ENCODE peak calls at places on chromosomes 16 and 17, in ten cellular contexts. P is lower lobe of right lung, W is body of pancreas, I is mammary epithelial cell, L is esophagus squamous epithelium, M is mesendoderm, X is pancreas, H is K562, O is GM12865, N is breast epithelium. T is an unnamed sample.

GRCh38 chr16:67164599-67165061 is at the start of gene HSF4:
- DNase-seq in P (peak; percentile 78), W (peak; percentile 62), I (no peak), L (no peak), M (no peak), X (peak; percentile 75), H (peak; percentile 86), O (no peak), N (no peak), T (no peak)

GRCh38 chr17:59914274-59914854 is 21.4 kb downstream of the RPS6KB1 start:
- DNase-seq in P (no peak), W (peak; percentile 21), I (peak; percentile 24), L (no peak), M (peak; percentile 13), X (no peak), H (peak; percentile 49), O (peak; percentile 53), N (no peak), T (peak; percentile 60)

GRCh38 chr17:80216473-80217456 is 3.4 kb downstream of the SGSH start:
- DNase-seq in P (no peak), W (no peak), I (no peak), L (no peak), M (no peak), X (no peak), H (no peak), O (no peak), N (no peak), T (no peak)

GRCh38 chr17:28285965-28286364 is 33.0 kb upstream of the TMEM97 start:
- DNase-seq in P (no peak), W (no peak), I (no peak), L (no peak), M (no peak), X (no peak), H (no peak), O (no peak), N (no peak), T (no peak)

GRCh38 chr16:71360378-71360777 is 1.9 kb downstream of the CALB2 start:
- DNase-seq in P (no peak), W (peak; percentile 21), I (peak; percentile 91), L (no peak), M (peak; percentile 53), X (no peak), H (peak; percentile 21), O (no peak), N (peak; percentile 52), T (no peak)

GRCh38 chr16:75599452-75600277 is 23.4 kb downstream of the ADAT1 start:
- DNase-seq in P (no peak), W (no peak), I (no peak), L (no peak), M (no peak), X (no peak), H (no peak), O (no peak), N (no peak), T (no peak)

GRCh38 chr16:85785927-85786326 is 13.4 kb downstream of the EMC8 start:
- DNase-seq in P (no peak), W (no peak), I (no peak), L (no peak), M (no peak), X (no peak), H (no peak), O (no peak), N (no peak), T (no peak)

GRCh38 chr17:45964634-45965033 is 34.4 kb upstream of the STH start:
- DNase-seq in P (no peak), W (no peak), I (no peak), L (no peak), M (no peak), X (no peak), H (no peak), O (no peak), N (no peak), T (no peak)

GRCh38 chr16:67082100-67082499 is 27.6 kb upstream of the PHAF1 start:
- DNase-seq in P (no peak), W (no peak), I (no peak), L (no peak), M (no peak), X (no peak), H (no peak), O (no peak), N (no peak), T (no peak)

GRCh38 chr17:7034955-7035590 is 742 bp upstream of the SLC16A13 start:
- DNase-seq in P (no peak), W (no peak), I (no peak), L (no peak), M (no peak), X (no peak), H (no peak), O (peak; percentile 64), N (no peak), T (no peak)

GRCh38 chr17:33112763-33113162 is 121.1 kb downstream of the SPACA3 start:
- DNase-seq in P (no peak), W (no peak), I (peak; percentile 99), L (no peak), M (peak; percentile 44), X (no peak), H (no peak), O (no peak), N (no peak), T (no peak)

DNA sequence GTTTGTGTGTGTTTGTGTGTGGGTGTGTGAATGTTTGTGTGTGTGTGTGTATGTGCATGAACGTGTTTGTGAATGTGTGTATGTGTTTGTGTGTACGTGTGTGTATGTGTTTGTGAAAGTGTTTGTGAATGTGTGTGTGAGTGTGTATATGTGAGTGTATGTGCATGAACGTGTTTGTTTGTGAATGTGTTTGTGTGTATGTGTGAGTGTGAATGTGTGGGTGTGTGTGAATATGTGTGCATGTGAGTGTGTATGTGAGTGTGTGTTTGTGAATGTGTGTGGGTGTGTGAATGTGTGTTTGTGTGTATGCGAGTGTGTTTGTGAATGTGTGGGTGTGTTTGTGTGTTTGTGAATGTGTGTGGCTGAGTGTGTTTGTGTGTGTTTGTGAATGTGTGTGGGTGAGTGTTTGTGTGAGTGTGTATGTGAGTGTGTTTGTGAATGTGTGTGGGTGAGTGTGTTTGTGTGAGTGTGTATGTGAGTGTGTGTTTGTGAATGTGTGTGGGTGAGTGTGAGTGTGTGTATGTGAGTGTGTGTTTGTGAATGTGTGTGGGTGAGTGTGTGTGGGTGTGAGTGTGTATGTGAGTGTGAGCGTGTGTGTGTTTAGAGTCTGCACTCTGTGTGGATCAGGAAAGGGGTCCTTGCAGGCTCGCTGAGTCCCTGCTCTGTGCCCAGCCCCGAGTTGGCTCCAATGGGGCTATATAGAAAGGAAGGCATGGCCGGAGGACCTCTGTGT is 890 bp upstream of the CD300A start:
- DNase-seq in P (no peak), W (no peak), I (no peak), L (no peak), M (no peak), X (no peak), H (no peak), O (no peak), N (no peak), T (no peak)
- H3K4me3 ChIP-seq in P (peak overlapping the region; percentile 56), W (no peak overlapping the region), I (no peak overlapping the region), L (no peak overlapping the region), M (no peak overlapping the region), X (no peak overlapping the region), H (no peak overlapping the region), O (peak overlapping the region; percentile 82), N (no peak overlapping the region), T (no peak overlapping the region)

GRCh38 chr17:81961087-81961514 is at the start of gene NOTUM:
- DNase-seq in P (no peak), W (no peak), I (no peak), L (no peak), M (peak; percentile 75), X (no peak), H (peak; percentile 72), O (no peak), N (no peak), T (peak; percentile 61)

GRCh38 chr17:81962499-81963441 is 1.8 kb upstream of the NOTUM start:
- DNase-seq in P (no peak), W (no peak), I (no peak), L (no peak), M (no peak), X (no peak), H (no peak), O (no peak), N (no peak), T (peak; percentile 86)

GRCh38 chr17:81960130-81960958 is 643 bp downstream of the NOTUM start:
- DNase-seq in P (no peak), W (no peak), I (no peak), L (no peak), M (peak; percentile 59), X (no peak), H (peak; percentile 50), O (no peak), N (no peak), T (no peak)

GRCh38 chr17:81959362-81960129 is 1.4 kb downstream of the NOTUM start:
- DNase-seq in P (peak; percentile 86), W (peak; percentile 63), I (peak; percentile 33), L (no peak), M (peak; percentile 63), X (peak; percentile 95), H (peak; percentile 88), O (peak; percentile 70), N (peak; percentile 39), T (no peak)

DNA sequence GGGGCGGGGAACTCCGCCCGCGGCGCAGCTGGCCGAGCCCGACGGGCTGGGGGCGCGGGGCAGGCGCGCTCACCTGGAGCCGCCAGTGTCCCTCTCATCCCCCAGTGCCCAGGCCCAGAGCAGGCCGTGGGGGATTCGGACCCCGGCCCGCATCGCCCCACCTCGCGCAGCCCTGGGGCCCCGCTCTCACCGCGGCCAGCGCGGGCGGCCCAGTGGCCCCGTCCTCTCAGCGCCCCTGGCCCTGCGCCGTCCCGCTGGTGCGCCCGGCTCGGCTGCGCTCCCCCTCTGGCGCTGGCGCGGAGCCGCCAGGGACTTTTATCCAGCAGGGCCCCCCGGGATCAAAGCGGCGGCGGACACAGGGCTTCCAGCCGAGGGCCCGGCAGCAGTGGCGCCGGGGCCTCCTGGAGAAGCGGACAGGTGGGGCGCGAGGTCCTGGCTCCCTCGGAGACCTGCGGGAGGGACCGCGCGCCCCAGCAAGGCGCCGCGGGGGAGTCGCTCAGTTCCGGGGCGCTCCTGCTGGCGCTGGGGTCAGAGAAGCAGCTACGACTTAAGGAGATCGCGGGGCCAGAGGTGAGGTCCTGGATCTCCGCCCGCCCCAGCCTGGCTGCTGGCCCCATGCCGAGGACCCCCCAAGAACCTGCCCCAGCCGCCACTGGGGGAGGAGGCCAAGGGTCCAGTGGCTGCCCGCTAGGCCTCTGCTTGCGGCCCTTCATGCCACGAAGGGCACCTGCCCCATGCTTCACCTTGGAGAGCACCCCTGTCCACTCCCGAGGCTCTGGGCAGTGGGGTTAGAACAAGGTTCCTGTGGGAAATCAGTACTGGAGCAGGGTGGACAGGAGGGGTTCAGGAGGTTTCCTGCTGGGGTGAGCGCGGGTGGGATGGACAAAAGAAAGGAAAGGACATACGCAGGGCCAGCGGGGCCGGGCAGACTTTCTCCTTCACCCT is 839 bp upstream of the NOTUM start:
- DNase-seq in P (no peak), W (no peak), I (no peak), L (no peak), M (no peak), X (no peak), H (no peak), O (no peak), N (no peak), T (no peak)
- H3K4me3 ChIP-seq in P (no peak overlapping the region), W (no peak overlapping the region), I (no peak overlapping the region), L (peak overlapping the region; percentile 72), M (no peak overlapping the region), X (no peak overlapping the region), H (peak overlapping the region; percentile 31), O (no peak overlapping the region), N (peak overlapping the region; percentile 68), T (no peak overlapping the region)

GRCh38 chr17:16484445-16485169 is 7.4 kb downstream of the LRRC75A start:
- DNase-seq in P (no peak), W (no peak), I (no peak), L (no peak), M (peak; percentile 54), X (no peak), H (no peak), O (no peak), N (no peak), T (no peak)
- H3K4me3 ChIP-seq in P (no peak overlapping the region), W (no peak overlapping the region), I (no peak overlapping the region), L (no peak overlapping the region), M (peak overlapping the region; percentile 20), X (no peak overlapping the region), H (no peak overlapping the region), O (no peak overlapping the region), N (no peak overlapping the region), T (no peak overlapping the region)

GRCh38 chr17:11240841-11241610 is at the start of gene SHISA6:
- DNase-seq in P (no peak), W (no peak), I (no peak), L (no peak), M (no peak), X (peak; percentile 61), H (no peak), O (no peak), N (no peak), T (no peak)
- H3K4me3 ChIP-seq in P (peak within 1 kb of the TSS; percentile 46), W (no peak within 1 kb of the TSS), I (no peak within 1 kb of the TSS), L (peak within 1 kb of the TSS; percentile 67), M (peak within 1 kb of the TSS; percentile 44), X (peak within 1 kb of the TSS; percentile 43), H (no peak within 1 kb of the TSS), O (no peak within 1 kb of the TSS), N (peak within 1 kb of the TSS; percentile 61), T (no peak within 1 kb of the TSS)